ENCODE peak calls at places on chromosomes 16 and 17, in seven cellular contexts. Y is adipocyte; A is naive thymus-derived CD4-positive, alpha-beta T cell; G is left lung; V is esophagus squamous epithelium; M is ovary; H is esophagus muscularis mucosa. B is an unnamed sample.
A peak's percentile ranks its signal among the peaks of the same experiment; 100 is the strongest.

GRCh38 chr17:44355642-44356099 is 8.0 kb downstream of the FAM171A2 start:
- DNase-seq in Y (no peak), A (no peak), G (no peak), V (no peak), M (no peak), H (no peak), B (no peak)

GRCh38 chr16:70746708-70747424 is 54.1 kb downstream of the VAC14 start:
- DNase-seq in Y (peak; percentile 89), A (peak; percentile 60), G (peak; percentile 81), V (no peak), M (peak; percentile 68), H (peak; percentile 96), B (no peak)

GRCh38 chr17:67054608-67055007 is 10.3 kb downstream of the CACNG1 start:
- DNase-seq in Y (no peak), A (no peak), G (no peak), V (no peak), M (no peak), H (no peak), B (no peak)

GRCh38 chr17:46047398-46047797 is 48.3 kb downstream of the STH start:
- DNase-seq in Y (no peak), A (no peak), G (no peak), V (no peak), M (no peak), H (no peak), B (no peak)

GRCh38 chr16:14249291-14250032 is 178.3 kb downstream of the MRTFB start:
- DNase-seq in Y (peak; percentile 78), A (peak; percentile 63), G (no peak), V (no peak), M (peak; percentile 35), H (peak; percentile 66), B (peak; percentile 3)

GRCh38 chr16:54699656-54700055 is 231.0 kb upstream of the IRX5 start:
- DNase-seq in Y (no peak), A (no peak), G (no peak), V (no peak), M (no peak), H (peak; percentile 34), B (no peak)

GRCh38 chr17:35795007-35795870 is at the start of gene MMP28:
- DNase-seq in Y (peak; percentile 63), A (peak; percentile 39), G (no peak), V (no peak), M (no peak), H (peak; percentile 89), B (no peak)

GRCh38 chr17:2023692-2024571 is 1.2 kb downstream of the RTN4RL1 start:
- DNase-seq in Y (peak; percentile 68), A (peak; percentile 53), G (peak; percentile 65), V (no peak), M (peak; percentile 64), H (no peak), B (peak; percentile 29)

GRCh38 chr17:32240745-32241144 is 24.9 kb upstream of the RHBDL3 start:
- DNase-seq in Y (no peak), A (no peak), G (no peak), V (no peak), M (no peak), H (no peak), B (no peak)

GRCh38 chr17:39765766-39766165 is 28.0 kb downstream of the GRB7 start:
- DNase-seq in Y (no peak), A (no peak), G (no peak), V (no peak), M (no peak), H (no peak), B (no peak)
- H3K27me3 ChIP-seq in Y (peaks cover 40% of the 10 kb centered on the region), A (no peaks in the 10 kb centered on the region), G (no peaks in the 10 kb centered on the region), V (no peaks in the 10 kb centered on the region), M (no peaks in the 10 kb centered on the region), H (no peaks in the 10 kb centered on the region), B (no peaks in the 10 kb centered on the region)

GRCh38 chr17:75638893-75639292 is 5.7 kb downstream of the SMIM5 start:
- DNase-seq in Y (no peak), A (no peak), G (no peak), V (no peak), M (peak; percentile 20), H (no peak), B (no peak)
- H3K4me1 ChIP-seq in Y (peaks cover 6% of the 10 kb centered on the region), A (peaks cover under 1% of the 10 kb centered on the region), G (peaks cover 32% of the 10 kb centered on the region), V (peaks cover 29% of the 10 kb centered on the region), M (peaks cover 4% of the 10 kb centered on the region), H (peaks cover 8% of the 10 kb centered on the region), B (no peaks in the 10 kb centered on the region)

GRCh38 chr16:85165781-85166180 is 53.5 kb upstream of the CIBAR2 start:
- DNase-seq in Y (no peak), A (no peak), G (no peak), V (no peak), M (no peak), H (no peak), B (no peak)

GRCh38 chr16:85164838-85165516 is 52.7 kb upstream of the CIBAR2 start:
- DNase-seq in Y (no peak), A (no peak), G (no peak), V (no peak), M (peak; percentile 72), H (no peak), B (no peak)

GRCh38 chr16:85162478-85163277 is 50.4 kb upstream of the CIBAR2 start:
- DNase-seq in Y (peak; percentile 94), A (no peak), G (no peak), V (no peak), M (peak; percentile 71), H (no peak), B (no peak)

GRCh38 chr16:85166281-85166680 is 54.0 kb upstream of the CIBAR2 start:
- DNase-seq in Y (no peak), A (no peak), G (no peak), V (no peak), M (no peak), H (no peak), B (no peak)

DNA sequence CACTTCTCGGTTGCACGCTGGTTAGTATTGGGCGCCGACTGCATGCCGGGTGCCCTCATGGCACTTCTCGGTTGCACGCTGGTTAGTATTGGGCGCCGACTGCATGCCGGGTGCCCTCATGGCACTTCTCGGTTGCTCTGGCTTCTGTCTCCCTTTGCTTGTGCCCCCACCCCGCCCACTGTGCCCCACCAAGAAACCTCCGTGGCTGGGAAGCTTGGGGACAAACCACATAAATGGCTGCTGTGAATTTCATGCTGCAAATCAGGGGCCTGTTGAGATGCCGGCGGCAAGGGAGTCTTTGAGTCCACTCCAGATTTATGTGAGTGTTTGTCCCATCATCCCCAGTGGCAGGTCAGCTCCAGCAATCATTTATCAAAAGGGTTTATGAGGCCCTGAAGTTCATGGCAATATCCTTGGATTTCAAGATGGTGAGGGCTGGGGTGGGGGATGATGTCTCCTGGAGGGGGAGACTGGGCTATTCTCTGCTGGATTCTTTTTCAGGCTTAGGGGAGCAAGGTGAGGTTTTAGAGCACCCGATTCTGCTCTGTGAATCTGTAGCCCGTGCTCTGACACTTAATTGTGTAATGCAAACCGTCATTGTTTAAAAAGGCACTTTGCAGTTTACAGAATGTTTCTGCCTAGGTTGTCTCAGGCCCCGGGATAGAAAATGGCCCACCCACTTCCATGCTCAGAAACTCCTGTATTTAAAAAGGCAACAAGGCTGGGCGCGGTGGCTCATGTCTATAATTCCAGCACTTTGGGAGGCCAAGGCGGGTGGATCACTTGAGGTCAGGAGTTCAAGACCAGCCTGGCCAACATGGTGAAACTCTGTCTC is 51.2 kb upstream of the CIBAR2 start:
- DNase-seq in Y (no peak), A (no peak), G (no peak), V (no peak), M (no peak), H (no peak), B (no peak)
- H3K27me3 ChIP-seq in Y (no peaks in the 10 kb centered on the region), A (no peaks in the 10 kb centered on the region), G (peaks cover 22% of the 10 kb centered on the region), V (no peaks in the 10 kb centered on the region), M (no peaks in the 10 kb centered on the region), H (peaks cover 3% of the 10 kb centered on the region), B (no peaks in the 10 kb centered on the region)

GRCh38 chr16:85947511-85948509 is 48.8 kb downstream of the IRF8 start:
- DNase-seq in Y (no peak), A (peak; percentile 11), G (no peak), V (no peak), M (no peak), H (no peak), B (no peak)

GRCh38 chr16:85944572-85945423 is 45.8 kb downstream of the IRF8 start:
- DNase-seq in Y (no peak), A (no peak), G (no peak), V (no peak), M (no peak), H (no peak), B (no peak)

GRCh38 chr16:85943702-85944101 is 44.7 kb downstream of the IRF8 start:
- DNase-seq in Y (no peak), A (no peak), G (no peak), V (no peak), M (no peak), H (no peak), B (no peak)

GRCh38 chr16:85946680-85947510 is 47.9 kb downstream of the IRF8 start:
- DNase-seq in Y (no peak), A (no peak), G (no peak), V (no peak), M (no peak), H (no peak), B (no peak)

DNA sequence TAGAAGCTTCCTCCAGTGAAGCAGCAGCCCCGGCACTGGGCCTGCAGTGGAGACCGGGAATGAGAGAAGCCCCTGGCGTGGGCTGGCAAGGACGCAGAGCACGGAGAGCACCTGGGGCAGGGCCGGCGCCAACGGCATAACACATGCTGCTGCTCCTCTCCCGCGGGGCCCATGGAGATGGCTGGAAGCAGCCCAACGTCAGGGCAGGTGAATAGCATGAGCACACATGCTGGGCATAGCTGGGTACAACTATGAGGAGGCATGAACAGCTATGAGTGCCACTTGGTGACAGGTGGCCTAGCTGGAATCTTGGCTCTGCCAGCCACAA is 46.4 kb downstream of the IRF8 start:
- DNase-seq in Y (no peak), A (no peak), G (no peak), V (no peak), M (no peak), H (no peak), B (no peak)
- H3K4me1 ChIP-seq in Y (no peaks in the 10 kb centered on the region), A (peaks cover 22% of the 10 kb centered on the region), G (no peaks in the 10 kb centered on the region), V (no peaks in the 10 kb centered on the region), M (no peaks in the 10 kb centered on the region), H (no peaks in the 10 kb centered on the region), B (peaks cover 7% of the 10 kb centered on the region)

GRCh38 chr17:80473701-80474100 is 2.7 kb downstream of the NPTX1 start:
- DNase-seq in Y (no peak), A (no peak), G (no peak), V (no peak), M (no peak), H (no peak), B (no peak)
- H3K27me3 ChIP-seq in Y (peaks cover 52% of the 10 kb centered on the region), A (peaks cover 13% of the 10 kb centered on the region), G (peaks cover 100% of the 10 kb centered on the region), V (peaks cover 25% of the 10 kb centered on the region), M (peaks cover 21% of the 10 kb centered on the region), H (peaks cover 20% of the 10 kb centered on the region), B (peaks cover 57% of the 10 kb centered on the region)

DNA sequence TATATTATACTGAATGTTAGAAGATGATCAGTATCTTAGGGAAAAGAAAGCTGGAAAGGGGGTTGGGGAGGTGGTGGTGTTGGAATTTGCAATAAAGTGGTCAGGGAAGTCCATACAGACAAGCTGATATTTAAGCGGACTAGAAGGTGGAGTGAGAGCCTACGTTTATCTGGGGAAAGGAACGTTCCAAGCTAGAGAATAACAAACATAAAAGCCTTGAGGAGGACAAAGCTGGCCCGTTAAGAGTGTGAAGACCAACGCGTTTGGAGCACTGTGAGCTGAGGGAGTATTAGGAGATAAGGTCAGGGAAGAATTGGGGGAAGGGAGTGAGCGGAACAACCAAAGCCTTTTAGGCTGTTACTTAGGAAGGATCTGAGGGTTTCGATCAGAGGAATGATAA is 1.4 kb downstream of the DDX42 start:
- DNase-seq in Y (peak; percentile 30), A (no peak), G (no peak), V (no peak), M (no peak), H (no peak), B (no peak)
- H3K4me1 ChIP-seq in Y (peaks cover 25% of the 10 kb centered on the region), A (peaks cover 43% of the 10 kb centered on the region), G (peaks cover 66% of the 10 kb centered on the region), V (peaks cover 10% of the 10 kb centered on the region), M (peaks cover 3% of the 10 kb centered on the region), H (peaks cover 67% of the 10 kb centered on the region), B (peaks cover 32% of the 10 kb centered on the region)

GRCh38 chr16:67526149-67526732 is 2.4 kb upstream of the RIPOR1 start:
- DNase-seq in Y (no peak), A (no peak), G (no peak), V (no peak), M (no peak), H (no peak), B (no peak)
- H3K27me3 ChIP-seq in Y (no peaks in the 10 kb centered on the region), A (peaks cover 4% of the 10 kb centered on the region), G (no peaks in the 10 kb centered on the region), V (no peaks in the 10 kb centered on the region), M (no peaks in the 10 kb centered on the region), H (no peaks in the 10 kb centered on the region), B (peaks cover 11% of the 10 kb centered on the region)